ENCODE peak calls at places on chromosomes 5 and 9, in eight cellular contexts. Q is stimulated activated CD4-positive, alpha-beta T cell treated with anti-CD3 and anti-CD28 coated beads, Interleukin-1b, Interleukin-23, amount 100 ng/mL, for 4 hours; L is neural progenitor cell; E is heart left ventricle; Y is choroid plexus epithelial cell; V is cardiac septum; N is non-pigmented ciliary epithelial cell; B is epithelial cell of prostate. J is an unnamed sample.

GRCh38 chr5:180294913-180295555 is 3.2 kb upstream of the MAPK9 start:
- DNase-seq in Q (no peak), L (no peak), E (no peak), Y (no peak), V (no peak), N (no peak), B (no peak), J (no peak)

GRCh38 chr9:113556877-113557593 is 93.5 kb downstream of the RGS3 start:
- DNase-seq in Q (no peak), L (no peak), E (no peak), Y (no peak), V (peak), N (no peak), B (no peak), J (no peak)

GRCh38 chr5:150469718-150470470 is 20.4 kb upstream of the RPS14 start:
- DNase-seq in Q (no peak), L (no peak), E (no peak), Y (peak), V (no peak), N (peak), B (no peak), J (no peak)

GRCh38 chr5:125815-126214 is 33.8 kb downstream of the PLEKHG4B start:
- DNase-seq in Q (no peak), L (no peak), E (no peak), Y (no peak), V (no peak), N (no peak), B (no peak), J (no peak)

GRCh38 chr5:180810210-180811011 is 7.8 kb upstream of the MGAT1 start:
- DNase-seq in Q (peak), L (peak), E (peak), Y (peak), V (peak), N (no peak), B (peak), J (peak)

GRCh38 chr9:120383611-120383998 is 196.4 kb downstream of the CDK5RAP2 start:
- DNase-seq in Q (no peak), L (no peak), E (no peak), Y (no peak), V (peak), N (no peak), B (no peak), J (no peak)

GRCh38 chr9:68500457-68501158 is 40.1 kb downstream of the TMEM252 start:
- DNase-seq in Q (no peak), L (no peak), E (no peak), Y (no peak), V (no peak), N (peak), B (no peak), J (no peak)

GRCh38 chr5:180128671-180129261 is 57.2 kb upstream of the RNF130 start:
- DNase-seq in Q (no peak), L (no peak), E (no peak), Y (no peak), V (no peak), N (no peak), B (no peak), J (peak)

GRCh38 chr9:124473310-124473709 is 23.1 kb downstream of the ADGRD2 start:
- DNase-seq in Q (no peak), L (no peak), E (no peak), Y (no peak), V (no peak), N (no peak), B (no peak), J (no peak)

GRCh38 chr9:111992523-111992922 is 95.9 kb downstream of the UGCG start:
- DNase-seq in Q (no peak), L (no peak), E (no peak), Y (peak), V (no peak), N (peak), B (peak), J (no peak)

GRCh38 chr9:33350310-33350709 is 52.1 kb downstream of the AQP7 start:
- DNase-seq in Q (no peak), L (no peak), E (no peak), Y (peak), V (no peak), N (peak), B (no peak), J (no peak)

GRCh38 chr5:101418735-101419134 is 515.7 kb upstream of the ST8SIA4 start:
- DNase-seq in Q (no peak), L (no peak), E (no peak), Y (peak), V (no peak), N (no peak), B (no peak), J (no peak)

GRCh38 chr9:125147401-125147951 is 4.1 kb upstream of the SCAI start:
- DNase-seq in Q (no peak), L (no peak), E (no peak), Y (no peak), V (no peak), N (no peak), B (no peak), J (no peak)

GRCh38 chr5:117954341-117954740 is 1034.0 kb downstream of the DTWD2 start:
- DNase-seq in Q (no peak), L (no peak), E (no peak), Y (no peak), V (no peak), N (no peak), B (no peak), J (no peak)

GRCh38 chr5:8188874-8189588 is 320.1 kb downstream of the MTRR start:
- DNase-seq in Q (no peak), L (no peak), E (no peak), Y (no peak), V (no peak), N (no peak), B (no peak), J (no peak)

GRCh38 chr5:51391175-51391574 is 7.9 kb downstream of the ISL1 start:
- DNase-seq in Q (no peak), L (no peak), E (no peak), Y (no peak), V (no peak), N (no peak), B (no peak), J (no peak)

GRCh38 chr5:120446068-120446492 is 18.0 kb upstream of the PRR16 start:
- DNase-seq in Q (no peak), L (no peak), E (no peak), Y (peak), V (no peak), N (peak), B (peak), J (no peak)

GRCh38 chr5:137401946-137402345 is 97.2 kb downstream of the SPOCK1 start:
- DNase-seq in Q (no peak), L (no peak), E (no peak), Y (no peak), V (no peak), N (no peak), B (no peak), J (no peak)

GRCh38 chr9:136011703-136012496 is 50.7 kb upstream of the UBAC1 start:
- DNase-seq in Q (no peak), L (no peak), E (peak), Y (peak), V (peak), N (peak), B (no peak), J (peak)

GRCh38 chr9:1046639-1047604 is 3.2 kb upstream of the DMRT2 start:
- DNase-seq in Q (no peak), L (no peak), E (no peak), Y (no peak), V (no peak), N (no peak), B (no peak), J (no peak)

GRCh38 chr9:114210691-114211276 is 55.4 kb downstream of the COL27A1 start:
- DNase-seq in Q (no peak), L (no peak), E (no peak), Y (no peak), V (no peak), N (no peak), B (no peak), J (no peak)

GRCh38 chr5:146446861-146447733 is at the start of gene TCERG1:
- DNase-seq in Q (peak), L (peak), E (peak), Y (peak), V (peak), N (peak), B (peak), J (peak)

GRCh38 chr9:82606761-82607382 is 456.1 kb downstream of the RASEF start:
- DNase-seq in Q (no peak), L (peak), E (no peak), Y (peak), V (no peak), N (peak), B (no peak), J (peak)

GRCh38 chr9:97809666-97810344 is 43.2 kb upstream of the FOXE1 start:
- DNase-seq in Q (no peak), L (peak), E (no peak), Y (no peak), V (no peak), N (no peak), B (no peak), J (no peak)

GRCh38 chr5:181173027-181173419 is 25.6 kb downstream of the OR2V2 start:
- DNase-seq in Q (peak), L (no peak), E (peak), Y (no peak), V (no peak), N (no peak), B (no peak), J (no peak)

GRCh38 chr5:108238936-108239887 is 142.7 kb downstream of the FBXL17 start:
- DNase-seq in Q (no peak), L (no peak), E (no peak), Y (peak), V (no peak), N (no peak), B (no peak), J (no peak)

GRCh38 chr5:152560508-152561137 is 155.5 kb upstream of the NMUR2 start:
- DNase-seq in Q (no peak), L (peak), E (peak), Y (peak), V (peak), N (peak), B (no peak), J (peak)

GRCh38 chr5:166781729-166782128 is 1509.7 kb upstream of the WWC1 start:
- DNase-seq in Q (no peak), L (peak), E (no peak), Y (peak), V (no peak), N (no peak), B (no peak), J (no peak)

GRCh38 chr5:55521903-55522302 is 12.9 kb downstream of the PLPP1 start:
- DNase-seq in Q (no peak), L (no peak), E (no peak), Y (no peak), V (no peak), N (no peak), B (no peak), J (no peak)

GRCh38 chr5:66927140-66927539 is 269.5 kb downstream of the CD180 start:
- DNase-seq in Q (no peak), L (no peak), E (no peak), Y (no peak), V (no peak), N (no peak), B (no peak), J (no peak)

GRCh38 chr9:130846487-130847305 is 11.6 kb downstream of the ABL1 start:
- DNase-seq in Q (no peak), L (no peak), E (peak), Y (peak), V (no peak), N (no peak), B (no peak), J (peak)

GRCh38 chr5:128224336-128224735 is 140.8 kb downstream of the SLC12A2 start:
- DNase-seq in Q (no peak), L (no peak), E (no peak), Y (peak), V (no peak), N (no peak), B (no peak), J (no peak)

GRCh38 chr5:150538007-150538917 is 30.3 kb downstream of the NDST1 start:
- DNase-seq in Q (no peak), L (no peak), E (no peak), Y (peak), V (no peak), N (no peak), B (no peak), J (no peak)

GRCh38 chr5:59424515-59424914 is 469.0 kb downstream of the PDE4D start:
- DNase-seq in Q (no peak), L (no peak), E (no peak), Y (no peak), V (no peak), N (no peak), B (no peak), J (no peak)

GRCh38 chr5:132296412-132297001 is 2.3 kb downstream of the SLC22A4 start:
- DNase-seq in Q (no peak), L (no peak), E (no peak), Y (peak), V (no peak), N (no peak), B (no peak), J (no peak)

GRCh38 chr9:124390812-124391658 is 24.2 kb downstream of the PSMB7 start:
- DNase-seq in Q (no peak), L (peak), E (no peak), Y (peak), V (no peak), N (no peak), B (no peak), J (no peak)

GRCh38 chr5:124844371-124844770 is 97.9 kb upstream of the ZNF608 start:
- DNase-seq in Q (no peak), L (no peak), E (no peak), Y (no peak), V (no peak), N (no peak), B (no peak), J (no peak)

GRCh38 chr5:127685662-127686061 is 17.5 kb upstream of the CCDC192 start:
- DNase-seq in Q (no peak), L (no peak), E (no peak), Y (peak), V (no peak), N (no peak), B (no peak), J (no peak)